ENCODE peak calls at places on chromosome 18, in six cellular contexts. H is MM.1S, S is PC-3, G is type B pancreatic cell, N is fibroblast of lung, P is A549. C is an unnamed sample.

GRCh38 chr18:10247402-10248117 is 206.9 kb upstream of the APCDD1 start:
- DNase-seq in P (no peak), N (no peak), S (no peak), G (no peak), H (no peak), C (no peak)

GRCh38 chr18:43442571-43442970 is 165.3 kb upstream of the SYT4 start:
- DNase-seq in N (no peak), G (no peak), P (no peak), H (no peak), S (no peak), C (no peak)

GRCh38 chr18:2540575-2540974 is 30.7 kb downstream of the METTL4 start:
- DNase-seq in N (peak), G (no peak), S (no peak), P (no peak), H (no peak), C (no peak)

GRCh38 chr18:46401486-46402115 is 255.4 kb downstream of the LOXHD1 start:
- DNase-seq in N (no peak), S (no peak), P (no peak), H (no peak), G (no peak), C (no peak)

GRCh38 chr18:61589724-61590065 is 256.5 kb downstream of the CDH20 start:
- DNase-seq in N (peak), S (peak), H (no peak), G (no peak), P (no peak), C (no peak)

GRCh38 chr18:79915161-79916127 is 36.0 kb downstream of the SLC66A2 start:
- DNase-seq in N (no peak), H (no peak), P (no peak), S (no peak), G (peak), C (no peak)

GRCh38 chr18:40789286-40789685 is 1165.7 kb upstream of the PIK3C3 start:
- DNase-seq in G (no peak), P (no peak), N (peak), S (peak), H (no peak), C (no peak)

GRCh38 chr18:22470511-22471181 is 52.9 kb upstream of the CTAGE1 start:
- DNase-seq in N (peak), S (peak), G (no peak), P (no peak), H (no peak), C (no peak)

GRCh38 chr18:56319953-56320352 is 318.4 kb downstream of the TXNL1 start:
- DNase-seq in P (no peak), H (peak), S (no peak), G (no peak), N (no peak), C (no peak)

GRCh38 chr18:48785686-48786470 is 164.9 kb downstream of the SMAD7 start:
- DNase-seq in N (no peak), H (no peak), G (no peak), P (no peak), S (no peak), C (no peak)

GRCh38 chr18:36419913-36420531 is 122.5 kb downstream of the FHOD3 start:
- DNase-seq in S (peak), H (peak), P (no peak), N (peak), G (no peak), C (no peak)

GRCh38 chr18:845152-845819 is 33.2 kb upstream of the YES1 start:
- DNase-seq in H (no peak), S (peak), N (peak), G (no peak), P (peak), C (no peak)

GRCh38 chr18:63762518-63762917 is 12.7 kb upstream of the SERPINB7 start:
- DNase-seq in S (peak), P (no peak), N (peak), G (no peak), H (no peak), C (no peak)

GRCh38 chr18:11721720-11722119 is 32.7 kb downstream of the GNAL start:
- DNase-seq in S (no peak), N (no peak), H (no peak), P (no peak), G (no peak), C (no peak)

GRCh38 chr18:63178526-63178880 is 141.1 kb downstream of the BCL2 start:
- DNase-seq in N (no peak), P (no peak), G (no peak), H (no peak), S (no peak), C (no peak)

GRCh38 chr18:43596106-43596712 is 318.9 kb upstream of the SYT4 start:
- DNase-seq in G (no peak), H (peak), S (peak), P (peak), N (peak), C (peak)

GRCh38 chr18:11665587-11665986 is 23.5 kb upstream of the GNAL start:
- DNase-seq in G (no peak), P (no peak), S (no peak), N (no peak), H (no peak), C (no peak)

GRCh38 chr18:70417847-70418246 is 129.0 kb downstream of the SOCS6 start:
- DNase-seq in N (no peak), G (no peak), P (no peak), S (no peak), H (no peak), C (no peak)

GRCh38 chr18:25662247-25662646 is 310.3 kb upstream of the ZNF521 start:
- DNase-seq in S (no peak), G (no peak), H (no peak), P (no peak), N (no peak), C (no peak)

GRCh38 chr18:31825772-31826171 is 65.1 kb upstream of the SLC25A52 start:
- DNase-seq in G (no peak), N (no peak), P (no peak), S (no peak), H (peak), C (no peak)

GRCh38 chr18:36451454-36452251 is 154.1 kb downstream of the FHOD3 start:
- DNase-seq in N (peak), G (no peak), P (no peak), H (no peak), S (peak), C (no peak)

GRCh38 chr18:43705850-43706249 is 428.6 kb upstream of the SYT4 start:
- DNase-seq in N (no peak), S (no peak), G (no peak), P (no peak), H (no peak), C (no peak)

GRCh38 chr18:24817150-24818068 is 357.0 kb downstream of the HRH4 start:
- DNase-seq in G (no peak), S (no peak), P (no peak), H (no peak), N (no peak), C (no peak)

GRCh38 chr18:79093986-79094385 is 24.8 kb downstream of the ATP9B start:
- DNase-seq in H (no peak), N (no peak), G (no peak), P (no peak), S (no peak), C (no peak)

GRCh38 chr18:27042177-27042576 is 142.9 kb downstream of the CHST9 start:
- DNase-seq in G (no peak), H (no peak), P (no peak), N (no peak), S (no peak), C (no peak)

GRCh38 chr18:41829648-41830516 is 125.2 kb upstream of the PIK3C3 start:
- DNase-seq in P (no peak), N (no peak), H (no peak), G (no peak), S (peak), C (no peak)

GRCh38 chr18:79965119-79965902 is 868 bp downstream of the HSBP1L1 start:
- DNase-seq in N (peak), P (peak), S (peak), H (no peak), G (no peak), C (no peak)

GRCh38 chr18:12679183-12679786 is 21.4 kb upstream of the SPIRE1 start:
- DNase-seq in G (no peak), P (no peak), H (no peak), N (peak), S (peak), C (no peak)

GRCh38 chr18:24055878-24056277 is 41.3 kb downstream of the TTC39C start:
- DNase-seq in P (no peak), S (no peak), H (no peak), N (no peak), G (no peak), C (no peak)

GRCh38 chr18:61765097-61765496 is 127.7 kb downstream of the RNF152 start:
- DNase-seq in H (no peak), S (no peak), P (no peak), N (peak), G (no peak), C (no peak)

GRCh38 chr18:44602380-44602779 is 78.3 kb upstream of the SETBP1 start:
- DNase-seq in N (peak), P (no peak), G (no peak), S (peak), H (no peak), C (no peak)

GRCh38 chr18:76458522-76459311 is 36.3 kb downstream of the ZNF516 start:
- DNase-seq in N (no peak), G (peak), P (no peak), H (no peak), S (no peak), C (no peak)

GRCh38 chr18:23302852-23303527 is 150.1 kb upstream of the RIOK3 start:
- DNase-seq in G (no peak), P (no peak), N (peak), H (no peak), S (no peak), C (no peak)

GRCh38 chr18:7921938-7922587 is 354.9 kb downstream of the PTPRM start:
- DNase-seq in S (peak), N (peak), G (no peak), P (peak), H (no peak), C (no peak)

DNA sequence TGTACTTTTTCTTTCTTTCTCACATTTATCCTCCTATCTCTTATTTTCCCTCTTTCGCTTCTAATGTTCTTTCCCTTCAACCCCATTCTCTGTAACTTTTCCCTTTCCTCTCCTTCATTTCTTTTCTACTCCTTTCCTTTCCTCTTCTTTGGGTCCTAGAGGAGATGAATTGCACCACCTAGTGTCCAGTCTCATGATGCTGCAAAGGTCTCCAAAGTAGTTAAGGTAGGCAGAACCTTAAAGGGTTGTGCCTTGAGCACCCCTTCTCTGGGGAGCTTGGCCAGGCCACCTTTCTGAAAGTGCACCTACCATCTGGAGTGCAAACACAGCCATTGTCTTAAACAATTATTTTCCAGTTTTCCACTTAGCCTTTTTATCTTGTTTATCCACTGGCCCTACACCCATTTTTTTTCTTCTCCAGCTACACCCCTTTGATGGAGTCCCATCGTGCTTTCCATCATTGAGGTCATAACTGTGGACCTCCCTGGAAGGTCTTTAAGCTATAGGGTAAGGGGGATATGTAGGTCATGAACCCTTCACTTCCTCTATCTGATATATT is 156.0 kb downstream of the ESCO1 start:
- DNase-seq in P (peak), N (peak), G (no peak), S (peak), H (peak), C (peak)
- TF ChIP-seq CTCF in P (peak), N (peak), G (peak), S (peak), H (peak), C (peak)

GRCh38 chr18:52007109-52007508 is 332.9 kb upstream of the DCC start:
- DNase-seq in S (no peak), H (no peak), N (no peak), P (no peak), G (no peak), C (no peak)
- TF ChIP-seq CTCF in S (no peak), H (no peak), N (no peak), P (no peak), G (no peak), C (no peak)

DNA sequence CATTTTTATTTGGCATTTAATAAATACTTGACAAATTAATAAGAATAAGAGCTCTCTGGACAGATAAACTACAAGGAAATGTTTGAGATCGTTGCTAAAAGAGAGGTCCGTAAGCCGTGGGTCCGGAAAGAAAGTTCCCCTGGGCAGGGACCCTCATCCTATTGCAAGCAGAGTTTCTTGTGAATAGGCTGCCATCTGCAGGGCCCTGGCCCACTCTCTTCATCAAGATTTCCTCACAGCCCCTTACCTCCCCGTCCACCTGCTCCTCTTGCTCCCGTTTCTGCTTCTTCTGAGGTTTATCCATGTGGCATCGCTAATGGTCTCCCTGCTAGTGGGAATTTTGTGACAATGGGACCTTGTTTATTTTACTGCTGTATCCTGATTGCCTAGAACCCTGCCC is 30.1 kb upstream of the MC5R start:
- DNase-seq in G (no peak), H (no peak), P (no peak), N (no peak), S (no peak), C (no peak)
- TF ChIP-seq CTCF in G (no peak), H (no peak), P (no peak), N (no peak), S (no peak), C (no peak)

GRCh38 chr18:51135361-51135760 is 62.1 kb downstream of the MEX3C start:
- DNase-seq in G (no peak), S (peak), P (no peak), N (peak), H (no peak), C (no peak)

GRCh38 chr18:51137051-51137729 is 60.3 kb downstream of the MEX3C start:
- DNase-seq in P (no peak), S (no peak), H (no peak), G (no peak), N (no peak), C (no peak)

GRCh38 chr18:51137891-51138290 is 59.6 kb downstream of the MEX3C start:
- DNase-seq in P (no peak), H (no peak), N (no peak), S (no peak), G (no peak), C (no peak)

GRCh38 chr18:51134721-51135120 is 62.8 kb downstream of the MEX3C start:
- DNase-seq in P (no peak), N (no peak), G (no peak), S (no peak), H (no peak), C (no peak)

DNA sequence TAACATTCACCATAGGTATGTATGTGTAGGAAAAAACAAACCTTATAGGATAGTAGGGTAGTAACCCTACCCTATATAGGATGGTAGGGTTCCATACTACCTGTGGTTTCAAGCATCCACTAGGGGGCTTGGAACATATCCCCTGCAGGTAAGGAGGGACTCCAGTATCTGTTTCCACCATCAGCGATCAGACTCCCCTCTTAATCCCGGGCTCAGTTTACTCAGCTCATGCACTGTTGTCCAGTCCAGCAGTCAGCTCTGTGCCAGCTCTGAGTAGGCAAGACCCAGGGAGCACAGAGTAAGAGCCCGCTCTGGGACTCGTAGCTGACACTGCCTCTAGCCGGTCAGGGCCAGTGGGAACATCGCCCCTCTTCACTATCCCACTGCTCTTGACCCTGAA is 61.7 kb downstream of the MEX3C start:
- DNase-seq in P (no peak), S (peak), H (no peak), N (no peak), G (no peak), C (no peak)
- TF ChIP-seq CTCF in P (peak), S (no peak), H (peak), N (no peak), G (peak), C (no peak)

GRCh38 chr18:74082476-74083070 is 65.1 kb downstream of the FBXO15 start:
- DNase-seq in P (peak), G (no peak), H (peak), S (peak), N (peak), C (peak)
- TF ChIP-seq CTCF in P (peak), G (peak), H (peak), S (peak), N (peak), C (peak)

DNA sequence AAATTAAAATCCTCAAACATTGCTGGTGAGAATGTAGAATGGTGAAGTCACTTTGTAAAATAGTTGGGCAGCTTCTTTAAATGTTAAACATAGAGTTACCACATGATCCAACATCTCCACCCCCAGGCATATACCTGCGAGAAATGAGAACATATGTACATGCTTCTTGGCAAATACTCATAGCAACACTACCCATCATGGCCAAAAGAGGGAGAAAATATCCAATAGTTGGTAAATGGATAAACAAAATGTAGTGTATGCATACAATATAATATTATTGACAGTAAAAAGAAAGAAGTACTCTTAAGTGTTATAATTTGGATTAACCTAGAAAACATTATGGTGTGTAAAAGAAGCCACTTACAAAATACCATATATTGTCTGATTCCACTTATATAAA is 185.9 kb downstream of the CDH7 start:
- DNase-seq in G (no peak), N (no peak), H (no peak), P (no peak), S (peak), C (no peak)
- TF ChIP-seq CTCF in G (peak), N (no peak), H (no peak), P (no peak), S (peak), C (no peak)

GRCh38 chr18:32899819-32900218 is 127.0 kb upstream of the KLHL14 start:
- DNase-seq in N (no peak), P (no peak), H (no peak), G (no peak), S (peak), C (no peak)
- TF ChIP-seq CTCF in N (no peak), P (no peak), H (peak), G (no peak), S (no peak), C (no peak)

DNA sequence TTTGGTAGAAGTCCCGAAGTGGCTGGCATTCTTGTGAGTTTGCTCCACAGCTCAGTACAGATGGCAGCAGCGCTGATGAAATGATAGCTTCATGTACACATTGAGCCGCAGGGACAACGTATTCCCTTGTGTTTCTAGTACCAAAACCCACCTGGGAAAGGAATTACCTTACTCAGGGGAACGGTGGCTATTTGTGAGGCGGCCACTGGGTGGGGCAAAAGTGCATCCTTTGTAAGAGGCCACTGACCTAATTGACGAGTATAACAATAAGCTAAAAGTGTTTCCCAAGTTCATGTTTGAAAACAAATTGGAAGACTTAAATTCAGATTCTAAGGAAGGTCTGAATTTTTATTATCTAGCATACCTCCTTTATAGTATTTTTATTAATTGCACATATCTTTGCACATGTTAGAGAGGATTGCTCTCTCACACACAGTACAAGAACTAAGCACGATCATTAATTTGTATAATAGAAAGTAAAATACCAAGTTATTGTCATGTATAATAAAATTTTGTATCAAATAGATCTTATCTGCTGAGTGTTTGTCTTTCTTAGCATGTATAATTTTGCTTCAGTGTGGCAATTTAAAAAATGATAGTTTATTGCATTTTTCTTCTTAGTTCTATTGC is 25.3 kb upstream of the CDH7 start:
- DNase-seq in H (peak), S (peak), G (no peak), P (no peak), N (no peak), C (no peak)
- TF ChIP-seq CTCF in H (peak), S (peak), G (peak), P (peak), N (no peak), C (peak)

GRCh38 chr18:50111398-50111797 is 83.5 kb downstream of the MYO5B start:
- DNase-seq in G (no peak), S (peak), H (no peak), N (no peak), P (no peak), C (no peak)
- TF ChIP-seq CTCF in G (no peak), S (no peak), H (no peak), N (no peak), P (no peak), C (peak)

C was measured in GM10248.